ENCODE peak calls at places on chromosomes 1 and 21, in nine cellular contexts. Y is KBM-7, A is GOT3, F is NCI-H1092 treated with DMSO at 0.1 percent for 48 hours, G is HuH-7.5, V is posterior vena cava, X is psoas muscle, T is midbrain, B is heart right ventricle. U is an unnamed sample.
A peak's percentile ranks its signal among the peaks of the same experiment; 100 is the strongest.

GRCh38 chr1:244896550-244896949 is 32.2 kb upstream of the HNRNPU start:
- DNase-seq in Y (no peak), A (no peak), F (no peak), G (peak; percentile 25), V (no peak), X (no peak), T (no peak), B (no peak), U (no peak)

GRCh38 chr21:41164052-41164451 is 3.9 kb upstream of the BACE2 start:
- DNase-seq in Y (no peak), A (no peak), F (no peak), G (no peak), V (no peak), X (no peak), T (no peak), B (no peak), U (no peak)

GRCh38 chr1:201649776-201650607 is 111.1 kb downstream of the NAV1 start:
- DNase-seq in Y (no peak), A (peak; percentile 95), F (peak; percentile 83), G (no peak), V (peak; percentile 93), X (peak; percentile 87), T (peak; percentile 81), B (peak; percentile 89), U (peak; percentile 12)

GRCh38 chr1:48681476-48682305 is 95.0 kb downstream of the BEND5 start:
- DNase-seq in Y (no peak), A (no peak), F (no peak), G (no peak), V (no peak), X (no peak), T (no peak), B (no peak), U (no peak)

GRCh38 chr1:200036616-200037270 is 9.2 kb downstream of the NR5A2 start:
- DNase-seq in Y (no peak), A (no peak), F (no peak), G (no peak), V (no peak), X (no peak), T (no peak), B (no peak), U (no peak)

GRCh38 chr1:200526709-200527612 is 93.6 kb downstream of the KIF14 start:
- DNase-seq in Y (no peak), A (no peak), F (no peak), G (no peak), V (no peak), X (no peak), T (no peak), B (no peak), U (no peak)

GRCh38 chr1:195738971-195739650 is 869.1 kb downstream of the KCNT2 start:
- DNase-seq in Y (no peak), A (no peak), F (no peak), G (no peak), V (no peak), X (no peak), T (no peak), B (no peak), U (no peak)

GRCh38 chr1:225451340-225451739 is 23.5 kb upstream of the LBR start:
- DNase-seq in Y (no peak), A (no peak), F (no peak), G (no peak), V (peak; percentile 31), X (no peak), T (no peak), B (no peak), U (no peak)

GRCh38 chr1:54849219-54850081 is 37.5 kb downstream of the DHCR24 start:
- DNase-seq in Y (no peak), A (no peak), F (no peak), G (no peak), V (no peak), X (no peak), T (no peak), B (no peak), U (no peak)

GRCh38 chr1:168301664-168302320 is 21.1 kb downstream of the TBX19 start:
- DNase-seq in Y (no peak), A (no peak), F (no peak), G (no peak), V (no peak), X (no peak), T (no peak), B (no peak), U (no peak)

GRCh38 chr1:26020941-26021646 is 481 bp upstream of the EXTL1 start:
- DNase-seq in Y (no peak), A (no peak), F (no peak), G (no peak), V (no peak), X (no peak), T (no peak), B (no peak), U (no peak)

GRCh38 chr1:246491551-246492053 is 15.5 kb downstream of the SMYD3 start:
- DNase-seq in Y (no peak), A (no peak), F (no peak), G (no peak), V (no peak), X (no peak), T (no peak), B (no peak), U (no peak)

GRCh38 chr1:61207416-61207815 is 125.1 kb downstream of the NFIA start:
- DNase-seq in Y (no peak), A (no peak), F (no peak), G (no peak), V (no peak), X (no peak), T (peak; percentile 27), B (no peak), U (no peak)

GRCh38 chr1:75233302-75233929 is 99.2 kb downstream of the LHX8 start:
- DNase-seq in Y (peak; percentile 21), A (no peak), F (peak; percentile 42), G (peak; percentile 4), V (no peak), X (no peak), T (no peak), B (no peak), U (no peak)

GRCh38 chr1:82227696-82228095 is 427.0 kb downstream of the ADGRL2 start:
- DNase-seq in Y (no peak), A (no peak), F (no peak), G (no peak), V (no peak), X (no peak), T (no peak), B (no peak), U (no peak)

GRCh38 chr1:181452746-181453145 is 30.6 kb upstream of the CACNA1E start:
- DNase-seq in Y (no peak), A (no peak), F (no peak), G (no peak), V (no peak), X (no peak), T (no peak), B (no peak), U (no peak)

GRCh38 chr1:11180342-11180744 is 8.8 kb upstream of the ANGPTL7 start:
- DNase-seq in Y (no peak), A (no peak), F (no peak), G (no peak), V (no peak), X (no peak), T (no peak), B (no peak), U (no peak)

GRCh38 chr1:39337067-39337466 is 132.6 kb downstream of the MACF1 start:
- DNase-seq in Y (no peak), A (no peak), F (no peak), G (no peak), V (no peak), X (no peak), T (no peak), B (no peak), U (no peak)

GRCh38 chr1:109476825-109477224 is 6.9 kb upstream of the ATXN7L2 start:
- DNase-seq in Y (no peak), A (no peak), F (no peak), G (no peak), V (no peak), X (no peak), T (no peak), B (no peak), U (no peak)

GRCh38 chr1:119209943-119210342 is 69.5 kb upstream of the WARS2 start:
- DNase-seq in Y (no peak), A (no peak), F (no peak), G (no peak), V (no peak), X (no peak), T (no peak), B (no peak), U (no peak)

GRCh38 chr1:2314803-2315710 is 76.3 kb downstream of the MORN1 start:
- DNase-seq in Y (no peak), A (no peak), F (no peak), G (peak; percentile 93), V (no peak), X (peak; percentile 77), T (peak; percentile 22), B (peak; percentile 74), U (peak; percentile 56)

GRCh38 chr1:65059930-65060538 is 88.0 kb upstream of the AK4 start:
- DNase-seq in Y (peak; percentile 74), A (no peak), F (no peak), G (no peak), V (no peak), X (no peak), T (peak; percentile 27), B (no peak), U (no peak)

GRCh38 chr1:40421694-40422384 is 28.4 kb upstream of the ZFP69B start:
- DNase-seq in Y (peak; percentile 72), A (no peak), F (peak; percentile 80), G (peak; percentile 21), V (no peak), X (no peak), T (peak; percentile 57), B (no peak), U (no peak)

GRCh38 chr1:208088319-208088718 is 155.9 kb downstream of the PLXNA2 start:
- DNase-seq in Y (no peak), A (no peak), F (no peak), G (no peak), V (no peak), X (no peak), T (no peak), B (no peak), U (peak; percentile 55)

GRCh38 chr1:203607169-203607873 is 19.3 kb upstream of the ATP2B4 start:
- DNase-seq in Y (peak; percentile 89), A (no peak), F (no peak), G (no peak), V (peak; percentile 86), X (no peak), T (no peak), B (peak; percentile 41), U (peak; percentile 82)

GRCh38 chr1:78887459-78887858 is 119.1 kb downstream of the ADGRL4 start:
- DNase-seq in Y (no peak), A (no peak), F (no peak), G (no peak), V (no peak), X (no peak), T (no peak), B (no peak), U (no peak)

GRCh38 chr1:185074307-185074706 is 28.9 kb downstream of the RNF2 start:
- DNase-seq in Y (no peak), A (no peak), F (no peak), G (no peak), V (no peak), X (no peak), T (no peak), B (no peak), U (no peak)

GRCh38 chr21:43961382-43961909 is 50.7 kb upstream of the TRAPPC10 start:
- DNase-seq in Y (no peak), A (no peak), F (no peak), G (no peak), V (no peak), X (no peak), T (no peak), B (no peak), U (peak; percentile 56)

GRCh38 chr1:234731371-234732085 is 121.5 kb upstream of the IRF2BP2 start:
- DNase-seq in Y (peak; percentile 65), A (no peak), F (no peak), G (no peak), V (peak; percentile 84), X (no peak), T (no peak), B (no peak), U (peak; percentile 83)

GRCh38 chr21:39033878-39034589 is 149.2 kb downstream of the PSMG1 start:
- DNase-seq in Y (no peak), A (no peak), F (peak; percentile 23), G (peak; percentile 45), V (no peak), X (no peak), T (no peak), B (no peak), U (peak; percentile 13)

GRCh38 chr21:45347712-45348477 is 57.1 kb upstream of the COL18A1 start:
- DNase-seq in Y (no peak), A (no peak), F (no peak), G (no peak), V (no peak), X (peak; percentile 54), T (no peak), B (peak; percentile 30), U (no peak)